ENCODE peak calls at places on chromosomes 11 and 22, in four cellular contexts. O is transverse colon, Q is GM12878, M is K562. B is an unnamed sample.

GRCh38 chr11:114059984-114060401 is 482 bp downstream of the ZBTB16 start:
- DNase-seq in Q (no peak), M (peak), O (peak), B (no peak)

GRCh38 chr11:94768602-94769511 is 701 bp downstream of the AMOTL1 start:
- DNase-seq in O (peak), Q (no peak), M (peak), B (no peak)

GRCh38 chr11:9796854-9797253 is 133.0 kb downstream of the SWAP70 start:
- DNase-seq in O (no peak), M (no peak), Q (no peak), B (no peak)

GRCh38 chr11:128928400-128928799 is 14.3 kb downstream of the TP53AIP1 start:
- DNase-seq in M (no peak), Q (peak), O (peak), B (no peak)

GRCh38 chr11:122910775-122911174 is 28.2 kb downstream of the JHY start:
- DNase-seq in M (no peak), Q (no peak), O (no peak), B (no peak)

GRCh38 chr11:46745328-46745727 is 26.3 kb downstream of the F2 start:
- DNase-seq in O (no peak), Q (no peak), M (no peak), B (no peak)

GRCh38 chr11:8225589-8226036 is 38.1 kb downstream of the LMO1 start:
- DNase-seq in O (peak), M (peak), Q (no peak), B (peak)

GRCh38 chr11:118277312-118277711 is 13.2 kb upstream of the MPZL2 start:
- DNase-seq in M (no peak), O (no peak), Q (no peak), B (peak)

GRCh38 chr11:45843158-45843924 is 3.9 kb upstream of the CRY2 start:
- DNase-seq in O (peak), Q (peak), M (peak), B (peak)

GRCh38 chr22:38141574-38141973 is 31.1 kb upstream of the BAIAP2L2 start:
- DNase-seq in O (no peak), M (peak), Q (no peak), B (no peak)

GRCh38 chr22:20228939-20229272 is 39.2 kb downstream of the RTN4R start:
- DNase-seq in Q (no peak), O (no peak), M (no peak), B (no peak)

GRCh38 chr11:120689591-120689990 is 178.0 kb downstream of the GRIK4 start:
- DNase-seq in Q (no peak), M (no peak), O (no peak), B (no peak)

GRCh38 chr11:34052608-34053160 is 1.2 kb downstream of the CAPRIN1 start:
- DNase-seq in M (peak), Q (no peak), O (peak), B (no peak)

GRCh38 chr11:44775366-44776356 is 48.9 kb downstream of the TSPAN18 start:
- DNase-seq in Q (no peak), O (peak), M (peak), B (no peak)

GRCh38 chr11:104443387-104443786 is 279.4 kb upstream of the PDGFD start:
- DNase-seq in O (no peak), Q (no peak), M (no peak), B (no peak)

GRCh38 chr11:119108151-119108856 is 1.2 kb downstream of the C2CD2L start:
- DNase-seq in M (peak), Q (no peak), O (peak), B (no peak)

GRCh38 chr11:6259638-6260019 is at the start of gene CCKBR:
- DNase-seq in O (peak), Q (no peak), M (no peak), B (no peak)

GRCh38 chr11:28009383-28009782 is 98.6 kb downstream of the KIF18A start:
- DNase-seq in M (no peak), Q (no peak), O (no peak), B (no peak)

GRCh38 chr11:47327949-47328348 is 24.6 kb downstream of the MYBPC3 start:
- DNase-seq in Q (no peak), M (no peak), O (no peak), B (no peak)

GRCh38 chr11:123381149-123381548 is 48.9 kb upstream of the GRAMD1B start:
- DNase-seq in M (no peak), O (no peak), Q (no peak), B (peak)

GRCh38 chr11:19601235-19601634 is 111.4 kb upstream of the NAV2 start:
- DNase-seq in O (no peak), Q (no peak), M (no peak), B (peak)

DNA sequence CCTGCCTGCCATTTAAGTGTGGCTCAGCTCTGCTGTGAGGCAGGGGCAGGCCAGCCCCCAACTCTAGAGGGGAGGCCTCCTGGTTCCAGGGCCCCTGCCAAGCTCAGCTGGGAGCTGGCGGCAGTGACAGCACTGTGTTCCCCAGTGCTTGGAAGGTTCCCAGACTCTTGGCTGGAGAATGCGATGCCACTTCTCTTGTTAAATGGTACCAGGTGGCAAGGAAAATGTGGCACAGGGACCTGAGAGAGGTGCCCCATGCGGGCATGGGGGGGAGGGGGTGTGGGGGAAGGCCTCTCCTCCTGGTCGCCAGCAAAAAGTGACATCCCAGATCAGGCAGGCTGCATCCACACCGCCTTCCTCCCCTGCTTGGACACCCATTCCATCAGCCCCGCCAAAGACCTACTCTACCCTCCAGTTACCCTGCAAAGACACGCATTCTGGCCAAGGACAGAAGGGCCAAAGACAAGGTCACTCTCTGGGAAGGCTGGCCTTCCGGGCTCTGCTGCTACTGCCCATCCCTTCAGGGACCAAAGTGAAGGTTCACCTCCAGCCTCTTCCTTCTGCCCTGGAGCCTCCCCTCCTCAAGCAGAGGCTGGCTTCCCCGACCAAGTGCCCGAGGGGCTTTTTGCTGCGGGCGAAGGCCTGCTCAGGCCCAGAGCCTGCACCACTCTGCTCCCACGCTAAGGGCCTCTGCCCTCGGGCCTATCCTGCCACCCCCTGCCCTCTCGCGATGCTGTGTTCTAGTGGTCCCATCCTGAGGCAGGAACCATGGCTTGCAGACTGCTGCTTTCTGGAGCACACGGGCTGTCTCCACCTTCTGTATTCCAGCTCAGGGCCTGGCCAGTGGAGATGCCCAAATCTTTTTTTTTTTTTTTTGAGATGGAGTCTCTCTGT is 8.7 kb upstream of the TNFRSF13C start:
- DNase-seq in O (no peak), M (no peak), Q (no peak), B (no peak)
- TF ChIP-seq POLR2A in O (no peak), M (no peak), Q (peak), B (no peak)

GRCh38 chr11:78350646-78351165 is 66.9 kb downstream of the GAB2 start:
- DNase-seq in O (no peak), Q (peak), M (no peak), B (no peak)

GRCh38 chr11:78350101-78350645 is 67.4 kb downstream of the GAB2 start:
- DNase-seq in Q (peak), O (peak), M (no peak), B (no peak)

GRCh38 chr11:78349614-78350013 is 68.0 kb downstream of the GAB2 start:
- DNase-seq in O (no peak), M (no peak), Q (no peak), B (no peak)

GRCh38 chr11:78347956-78348355 is 69.7 kb downstream of the GAB2 start:
- DNase-seq in O (no peak), M (no peak), Q (no peak), B (no peak)

GRCh38 chr11:78349114-78349513 is 68.5 kb downstream of the GAB2 start:
- DNase-seq in Q (no peak), M (no peak), O (no peak), B (no peak)
- TF ChIP-seq EP300 in Q (no peak), M (no peak), O (no peak), B (no peak)

DNA sequence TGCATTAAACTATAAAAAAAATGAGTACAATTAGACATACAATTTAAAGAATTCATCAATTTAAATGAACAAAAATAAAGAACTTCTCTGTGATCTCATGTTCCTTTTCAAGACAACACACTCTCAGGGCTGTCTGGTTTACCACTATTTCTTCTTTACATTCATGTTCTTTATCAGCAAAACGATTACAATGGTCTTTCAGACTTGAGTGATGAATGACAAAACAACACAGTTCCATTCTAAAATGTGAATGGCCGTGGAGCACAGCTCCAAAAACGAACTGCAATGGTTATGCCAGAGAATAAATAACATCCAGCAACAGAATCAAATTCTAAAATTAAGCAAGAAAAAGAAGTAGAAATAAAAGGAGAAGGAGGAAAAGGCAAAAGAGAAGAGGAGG is 113.1 kb downstream of the CADM1 start:
- DNase-seq in M (no peak), Q (no peak), O (no peak), B (no peak)
- TF ChIP-seq POLR2AphosphoS5 in M (no peak), Q (no peak), O (no peak), B (no peak)

DNA sequence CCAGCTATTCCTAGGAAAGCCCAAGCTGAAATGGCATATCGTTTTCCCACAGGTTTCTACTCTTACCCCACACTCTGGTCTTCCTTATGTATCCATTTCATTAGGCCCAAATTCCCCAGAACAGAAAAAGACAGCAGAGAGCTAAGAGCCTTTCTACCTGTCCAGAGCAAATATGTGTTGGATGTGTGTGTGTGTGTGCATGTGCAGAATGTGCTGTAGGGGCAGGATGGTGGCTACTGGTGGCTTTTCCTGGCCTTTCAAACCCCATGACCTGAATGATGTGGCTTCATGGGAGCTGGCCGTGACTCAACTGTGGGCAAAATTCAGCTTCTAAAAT is 421.3 kb upstream of the CADM1 start:
- DNase-seq in O (no peak), Q (no peak), M (no peak), B (no peak)
- TF ChIP-seq POLR2A in O (no peak), Q (peak), M (no peak), B (no peak)

DNA sequence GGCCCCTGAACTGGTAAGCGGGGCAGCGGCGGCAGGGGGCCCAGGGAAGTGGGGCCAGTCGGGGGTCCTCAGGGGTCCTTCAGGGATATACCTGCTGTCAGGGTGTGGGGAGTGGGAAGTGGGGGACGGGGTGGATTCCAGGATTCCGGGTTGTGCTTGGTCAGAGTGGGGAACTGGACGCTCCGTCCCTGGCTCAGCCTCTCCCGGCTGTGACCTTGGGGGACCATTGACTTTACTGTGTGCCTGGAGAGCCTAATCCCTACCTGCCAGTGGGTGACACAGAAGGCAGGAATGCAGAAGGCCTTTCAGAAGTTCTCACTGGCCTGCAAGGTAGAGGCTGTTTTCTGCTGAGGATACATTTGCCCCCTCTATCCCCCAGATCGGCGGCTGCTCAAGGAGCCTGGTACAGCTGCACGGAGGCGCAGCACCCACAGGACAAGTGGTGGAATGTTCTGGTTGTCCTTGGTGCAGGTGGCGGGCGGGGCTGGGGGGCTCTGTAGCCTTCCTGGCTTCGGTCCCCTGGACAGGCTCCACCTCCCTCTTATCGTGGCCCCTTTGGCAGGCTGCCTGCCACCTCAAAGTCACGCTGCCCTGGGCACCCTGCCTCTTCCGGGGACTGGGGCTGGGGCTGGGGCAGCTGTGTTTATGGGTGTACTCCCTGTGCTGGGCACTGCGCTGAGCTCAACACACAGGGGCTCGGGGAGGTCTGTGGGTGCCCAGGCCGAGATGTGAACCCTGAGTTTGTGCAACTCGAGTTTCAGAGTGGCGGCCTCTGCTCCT is 18.4 kb downstream of the KCNQ1 start:
- DNase-seq in Q (no peak), O (peak), M (no peak), B (no peak)
- TF ChIP-seq EP300 in Q (no peak), O (no peak), M (no peak), B (no peak)

DNA sequence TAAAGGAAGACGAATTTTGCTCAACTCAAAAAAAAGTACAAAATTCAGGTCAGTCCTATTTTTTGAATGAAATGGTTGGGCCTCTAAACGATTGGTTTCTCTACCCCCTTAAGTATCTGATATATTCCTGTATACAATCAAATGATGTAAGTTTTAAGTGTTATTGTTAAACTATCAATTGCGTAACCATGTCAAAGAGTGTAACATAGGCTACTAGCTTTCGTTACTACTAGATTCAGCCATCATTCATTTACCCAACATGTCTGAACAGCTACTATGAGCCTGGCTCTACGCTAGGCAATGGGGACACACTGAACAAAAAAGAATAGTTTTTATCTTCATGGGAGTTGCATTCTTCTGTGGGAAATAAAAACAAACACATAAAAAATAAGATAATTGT is 3.3 kb downstream of the RAB6A start:
- DNase-seq in O (no peak), Q (no peak), M (no peak), B (no peak)
- TF ChIP-seq POLR2AphosphoS5 in O (no peak), Q (no peak), M (no peak), B (no peak)

GRCh38 chr22:46149493-46149997 is 781 bp upstream of the PPARA start:
- DNase-seq in O (peak), M (peak), Q (no peak), B (no peak)

GRCh38 chr22:46148885-46149492 is 1.3 kb upstream of the PPARA start:
- DNase-seq in M (no peak), Q (no peak), O (peak), B (no peak)

GRCh38 chr22:46150615-46151423 is 493 bp downstream of the PPARA start:
- DNase-seq in M (peak), O (peak), Q (no peak), B (no peak)

GRCh38 chr22:46148336-46148735 is 2.0 kb upstream of the PPARA start:
- DNase-seq in Q (no peak), M (no peak), O (peak), B (no peak)

GRCh38 chr22:46149998-46150549 is at the start of gene PPARA:
- DNase-seq in Q (no peak), M (peak), O (peak), B (no peak)
- TF ChIP-seq POLR2A in Q (no peak), M (no peak), O (peak), B (peak)

DNA sequence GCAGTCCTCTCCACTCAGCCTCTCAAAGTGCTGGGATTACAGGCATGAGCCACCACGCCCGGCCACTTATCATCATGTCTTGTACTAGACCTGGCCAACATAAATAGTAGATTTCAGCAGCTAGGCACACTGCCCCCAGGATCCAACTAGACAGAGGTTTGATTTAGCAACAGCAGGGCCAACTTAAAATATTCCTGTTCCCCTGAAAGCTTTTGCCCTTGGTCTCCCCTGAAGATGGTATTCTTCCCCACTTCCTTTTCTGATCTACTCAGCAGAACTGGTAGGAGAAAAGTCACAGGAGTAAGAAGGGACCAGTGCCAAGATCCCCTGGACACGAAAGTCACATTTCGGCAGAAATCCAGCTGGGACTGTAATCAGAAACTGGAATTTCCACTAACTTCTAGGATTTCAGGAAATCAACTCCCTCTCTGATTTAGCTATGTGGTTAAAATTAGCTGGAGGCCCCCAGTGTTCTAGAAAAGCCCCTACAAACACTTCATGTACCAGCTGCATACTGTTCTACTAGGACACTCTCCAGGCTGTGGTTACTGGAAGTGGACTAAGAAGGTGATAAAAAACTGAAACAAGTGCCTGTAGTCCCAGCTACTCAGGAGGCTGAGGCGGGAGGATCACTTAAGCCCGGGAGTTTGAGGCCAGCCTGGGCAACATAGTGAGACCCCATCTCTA is 9.0 kb upstream of the PPP2R1B start:
- DNase-seq in O (peak), M (no peak), Q (no peak), B (no peak)
- TF ChIP-seq EP300 in O (no peak), M (no peak), Q (no peak), B (no peak)